ENCODE peak calls at places on chromosomes 13 and 19, in ten cellular contexts. I is IMR-90, Z is uterus, L is cardiac muscle cell, K is left lung, M is PC-3, F is pancreas, Q is stomach, V is tibial artery, O is transverse colon. S is an unnamed sample. For H3K9me3, the result is how much of the 10 kb centered on the place peaks cover.

GRCh38 chr19:9431475-9431874 is 3.9 kb downstream of the ZNF266 start:
- DNase-seq in O (no peak), K (no peak), Q (no peak), I (peak), F (no peak), V (no peak), L (peak), M (peak), Z (no peak), S (peak)

GRCh38 chr13:113744197-113745000 is 14.6 kb upstream of the TMEM255B start:
- DNase-seq in F (peak), I (no peak), L (no peak), M (no peak), V (no peak), K (no peak), Z (no peak), Q (no peak), O (peak), S (peak)

GRCh38 chr13:44106231-44107152 is 226.8 kb downstream of the LACC1 start:
- DNase-seq in K (no peak), M (no peak), Q (no peak), L (peak), O (no peak), Z (peak), I (no peak), V (no peak), F (no peak), S (no peak)

GRCh38 chr13:76737526-76737925 is 148.7 kb downstream of the KCTD12 start:
- DNase-seq in L (no peak), I (no peak), M (no peak), O (no peak), V (no peak), F (no peak), K (no peak), Z (no peak), Q (no peak), S (no peak)

GRCh38 chr19:1850809-1851544 is 2.7 kb upstream of the REXO1 start:
- DNase-seq in V (no peak), Z (no peak), K (no peak), I (no peak), F (no peak), O (no peak), M (peak), Q (no peak), L (no peak), S (no peak)

GRCh38 chr13:25836709-25837316 is 215.0 kb downstream of the SHISA2 start:
- DNase-seq in V (no peak), M (no peak), Z (no peak), Q (no peak), O (no peak), F (no peak), L (no peak), K (no peak), I (no peak), S (no peak)

GRCh38 chr13:44879452-44880058 is 109.7 kb downstream of the NUFIP1 start:
- DNase-seq in L (peak), I (peak), K (no peak), F (no peak), V (no peak), O (peak), Q (no peak), M (peak), Z (no peak), S (no peak)

GRCh38 chr13:51814825-51815650 is 11.1 kb upstream of the DHRS12 start:
- DNase-seq in I (peak), V (peak), Z (peak), Q (peak), M (peak), F (peak), O (peak), L (peak), K (peak), S (peak)

GRCh38 chr19:5395996-5396939 is 55.7 kb upstream of the PTPRS start:
- DNase-seq in F (no peak), K (no peak), O (no peak), V (no peak), L (no peak), Q (no peak), I (no peak), M (no peak), Z (no peak), S (peak)

GRCh38 chr19:33532859-33533455 is 11.4 kb upstream of the PEPD start:
- DNase-seq in O (no peak), I (no peak), M (no peak), K (no peak), L (no peak), Z (no peak), F (no peak), V (no peak), Q (no peak), S (no peak)

GRCh38 chr19:5138606-5139594 is 170.0 kb downstream of the KDM4B start:
- DNase-seq in I (peak), L (peak), Z (no peak), V (no peak), Q (peak), K (peak), O (peak), M (peak), F (no peak), S (no peak)

GRCh38 chr13:102707465-102707864 is 12.6 kb upstream of the METTL21C start:
- DNase-seq in K (no peak), V (no peak), F (no peak), L (peak), Z (no peak), M (peak), I (peak), O (no peak), Q (no peak), S (no peak)

GRCh38 chr13:50375792-50376191 is 360.5 kb downstream of the KCNRG start:
- DNase-seq in Z (no peak), L (peak), M (peak), O (no peak), F (no peak), I (peak), K (no peak), V (no peak), Q (no peak), S (no peak)

GRCh38 chr19:47427241-47428176 is 8.2 kb upstream of the MEIS3 start:
- DNase-seq in Z (peak), V (no peak), Q (peak), L (peak), O (peak), I (peak), F (peak), M (peak), K (peak), S (peak)

GRCh38 chr13:114161028-114161556 is 18.0 kb upstream of the CFAP97D2 start:
- DNase-seq in Z (no peak), F (peak), V (no peak), O (no peak), K (no peak), I (no peak), Q (no peak), L (no peak), M (peak), S (no peak)

GRCh38 chr19:1269478-1270167 is 491 bp downstream of the CIRBP start:
- DNase-seq in Z (peak), Q (peak), I (peak), M (peak), V (peak), O (peak), L (peak), K (peak), F (peak), S (peak)

GRCh38 chr19:3968556-3969434 is 2.1 kb downstream of the DAPK3 start:
- DNase-seq in L (peak), K (peak), Z (peak), M (peak), F (no peak), Q (peak), V (peak), O (peak), I (peak), S (peak)

GRCh38 chr13:52162279-52163101 is 3.1 kb upstream of the NEK3 start:
- DNase-seq in L (peak), I (peak), O (no peak), V (no peak), M (peak), K (no peak), F (no peak), Q (no peak), Z (no peak), S (no peak)

GRCh38 chr13:106573279-106573831 is 5.4 kb upstream of the ARGLU1 start:
- DNase-seq in M (no peak), F (no peak), Q (no peak), K (no peak), L (peak), I (peak), V (peak), O (no peak), Z (peak), S (no peak)

GRCh38 chr19:3176715-3177501 is 1.7 kb upstream of the S1PR4 start:
- DNase-seq in I (peak), F (no peak), O (peak), Q (peak), V (no peak), K (peak), M (peak), L (no peak), Z (no peak), S (no peak)

GRCh38 chr13:38514575-38514974 is 164.9 kb downstream of the UFM1 start:
- DNase-seq in F (no peak), Q (no peak), Z (no peak), V (no peak), K (no peak), I (no peak), O (no peak), L (no peak), M (no peak), S (no peak)

DNA sequence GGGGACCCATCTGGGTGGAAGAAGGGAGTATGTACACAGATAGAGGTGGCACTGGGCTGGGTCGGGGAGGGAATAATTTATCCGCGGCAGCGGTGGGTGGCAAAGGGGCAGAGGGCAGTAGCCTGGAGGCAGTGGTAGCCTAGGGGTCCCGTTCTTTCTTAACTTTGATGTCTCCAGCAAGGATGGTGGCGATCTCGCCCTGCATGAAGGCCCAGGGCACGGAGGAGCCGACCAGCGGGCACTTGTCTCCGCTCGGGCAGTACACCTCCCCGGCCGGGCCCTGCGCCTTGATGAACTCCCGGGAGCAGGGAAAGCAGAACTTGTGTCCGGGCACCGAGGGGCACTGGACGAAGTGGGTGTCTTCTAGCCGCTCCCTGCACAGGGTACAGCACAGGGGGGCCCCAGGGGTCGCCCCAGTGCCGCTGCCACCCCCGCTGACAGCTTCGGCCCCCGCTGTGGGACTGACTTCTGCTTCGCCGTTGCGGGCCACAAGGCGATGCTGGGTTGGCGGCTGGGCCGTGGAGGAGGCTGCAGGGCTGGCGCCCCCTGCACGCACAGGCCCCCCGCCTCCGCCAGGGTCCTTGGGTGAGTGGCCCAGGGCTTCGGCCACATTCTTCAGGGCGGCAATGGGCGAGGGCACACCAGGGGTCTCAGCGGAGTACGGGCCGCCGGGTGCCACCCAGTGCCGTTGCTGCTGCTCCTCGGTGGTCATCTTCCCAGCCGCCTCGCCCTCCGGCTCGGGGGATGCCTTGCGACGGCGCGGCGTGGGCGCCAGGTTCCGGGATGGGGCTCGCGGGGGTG is 1.9 kb downstream of the IRF2BP1 start:
- DNase-seq in F (peak), M (no peak), K (no peak), Q (peak), Z (no peak), O (no peak), L (no peak), V (no peak), I (no peak), S (no peak)
- H3K4me3 ChIP-seq in F (peak), M (peak), K (no peak), Q (peak), Z (no peak), O (peak), L (no peak), V (peak), I (no peak), S (no peak)

GRCh38 chr13:20938302-20938701 is 35.8 kb upstream of the XPO4 start:
- DNase-seq in O (no peak), Z (no peak), K (no peak), Q (no peak), M (peak), I (no peak), V (no peak), F (no peak), L (no peak), S (no peak)
- TF ChIP-seq CTCF in O (no peak), Z (no peak), K (no peak), Q (no peak), M (no peak), I (no peak), V (no peak), F (no peak), L (no peak), S (peak)

GRCh38 chr19:44258835-44259413 is 762 bp upstream of the ZNF233 start:
- DNase-seq in F (no peak), M (peak), V (no peak), Z (no peak), I (no peak), Q (no peak), L (no peak), K (no peak), O (no peak), S (no peak)

GRCh38 chr19:44255705-44256411 is 3.8 kb upstream of the ZNF233 start:
- DNase-seq in K (no peak), Z (no peak), I (no peak), O (no peak), L (no peak), F (no peak), V (no peak), M (no peak), Q (no peak), S (no peak)

GRCh38 chr19:44260343-44260681 is 626 bp downstream of the ZNF233 start:
- DNase-seq in L (no peak), Q (no peak), I (no peak), Z (no peak), V (no peak), K (no peak), M (no peak), F (no peak), O (peak), S (no peak)

GRCh38 chr19:44258139-44258538 is 1.5 kb upstream of the ZNF233 start:
- DNase-seq in O (no peak), M (no peak), K (no peak), Q (no peak), F (no peak), V (no peak), L (no peak), Z (no peak), I (no peak), S (no peak)

DNA sequence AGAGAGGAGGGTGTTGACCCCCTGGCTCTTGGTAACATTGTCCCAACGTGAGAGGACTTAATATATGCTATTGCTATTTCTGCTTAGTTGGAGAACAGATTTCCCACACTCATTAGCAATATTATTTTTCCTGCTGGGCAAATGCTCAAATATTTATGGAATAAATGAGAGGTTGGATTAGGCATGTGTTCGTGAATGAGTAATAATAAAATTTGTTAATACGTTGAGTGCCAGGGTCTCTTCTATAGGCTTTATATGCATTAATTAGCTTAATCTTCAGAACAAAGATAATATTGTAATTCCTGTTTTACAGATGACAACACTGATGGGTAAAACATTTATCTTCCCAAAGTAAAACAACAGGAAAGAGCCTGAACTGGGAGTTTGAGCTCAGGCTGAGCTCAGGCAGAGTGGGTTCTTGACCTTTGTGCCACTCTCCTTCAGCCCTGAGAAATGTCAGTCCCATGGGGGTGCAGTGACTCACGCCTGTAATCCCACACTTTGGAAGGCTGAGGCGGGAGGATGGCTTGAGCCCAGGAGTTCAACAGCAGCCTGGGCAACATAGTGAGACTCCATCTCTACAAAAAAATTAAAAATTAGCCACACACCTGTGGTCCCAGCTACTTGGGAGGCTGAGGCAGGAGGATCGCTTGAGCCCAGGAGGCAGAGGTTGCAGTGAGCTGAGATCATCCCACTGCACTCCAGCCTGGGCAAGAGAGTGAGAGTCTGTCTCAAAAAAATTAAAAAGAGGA is 1.2 kb downstream of the ZNF233 start:
- DNase-seq in Z (no peak), K (no peak), O (no peak), M (no peak), V (no peak), F (no peak), Q (no peak), L (peak), I (no peak), S (no peak)
- H3K9me3 ChIP-seq in Z (under half), K (half or more), O (under half), M (under half), V (half or more), F (under half), Q (half or more), L (under half), I (under half), S (under half)

GRCh38 chr19:41399525-41399924 is 1.9 kb downstream of the BCKDHA start:
- DNase-seq in K (no peak), V (no peak), I (no peak), L (no peak), F (no peak), O (no peak), Z (no peak), Q (no peak), M (no peak), S (no peak)

GRCh38 chr19:41398042-41398403 is 405 bp downstream of the BCKDHA start:
- DNase-seq in F (no peak), I (no peak), O (no peak), V (no peak), Z (no peak), L (no peak), K (no peak), M (no peak), Q (no peak), S (no peak)

GRCh38 chr19:41397086-41398041 is at the start of the genes BCKDHA and EXOSC5:
- DNase-seq in L (peak), V (peak), Q (peak), K (peak), I (peak), M (peak), Z (peak), O (peak), F (peak), S (peak)

GRCh38 chr19:41398603-41399002 is 985 bp downstream of the BCKDHA start:
- DNase-seq in L (no peak), Z (no peak), Q (no peak), M (no peak), V (no peak), K (no peak), F (no peak), I (no peak), O (no peak), S (no peak)

DNA sequence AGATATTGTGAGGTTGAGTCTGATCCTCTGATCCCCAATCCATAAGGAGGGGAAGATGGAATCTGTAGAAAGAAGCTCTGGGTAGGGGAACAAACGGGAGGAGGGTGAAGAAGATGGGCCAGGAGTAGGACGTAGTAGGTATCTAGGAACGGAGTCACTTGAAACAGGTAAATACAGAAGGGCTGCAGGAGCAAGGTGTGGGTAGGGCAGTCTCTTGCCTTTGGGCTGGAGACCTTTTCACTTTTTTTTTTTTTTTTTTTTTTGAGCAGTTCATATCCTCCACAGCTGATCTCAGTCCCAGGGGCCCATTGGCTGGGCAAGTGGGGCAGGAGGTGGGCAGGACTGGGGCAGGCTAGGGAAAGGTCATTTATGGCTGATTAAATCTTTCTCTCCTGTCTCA is 1.5 kb downstream of the BCKDHA start:
- DNase-seq in L (no peak), O (no peak), I (no peak), F (no peak), M (no peak), Q (no peak), Z (no peak), V (no peak), K (no peak), S (no peak)
- H3K4me3 ChIP-seq in L (peak), O (peak), I (no peak), F (no peak), M (peak), Q (peak), Z (no peak), V (peak), K (no peak), S (no peak)

GRCh38 chr19:11197291-11198174 is at the start of gene KANK2:
- DNase-seq in O (peak), Q (peak), K (peak), L (peak), I (peak), Z (peak), V (peak), M (peak), F (peak), S (peak)
- TF ChIP-seq CTCF in O (peak), Q (no peak), K (no peak), L (no peak), I (no peak), Z (peak), V (no peak), M (no peak), F (no peak), S (peak)

DNA sequence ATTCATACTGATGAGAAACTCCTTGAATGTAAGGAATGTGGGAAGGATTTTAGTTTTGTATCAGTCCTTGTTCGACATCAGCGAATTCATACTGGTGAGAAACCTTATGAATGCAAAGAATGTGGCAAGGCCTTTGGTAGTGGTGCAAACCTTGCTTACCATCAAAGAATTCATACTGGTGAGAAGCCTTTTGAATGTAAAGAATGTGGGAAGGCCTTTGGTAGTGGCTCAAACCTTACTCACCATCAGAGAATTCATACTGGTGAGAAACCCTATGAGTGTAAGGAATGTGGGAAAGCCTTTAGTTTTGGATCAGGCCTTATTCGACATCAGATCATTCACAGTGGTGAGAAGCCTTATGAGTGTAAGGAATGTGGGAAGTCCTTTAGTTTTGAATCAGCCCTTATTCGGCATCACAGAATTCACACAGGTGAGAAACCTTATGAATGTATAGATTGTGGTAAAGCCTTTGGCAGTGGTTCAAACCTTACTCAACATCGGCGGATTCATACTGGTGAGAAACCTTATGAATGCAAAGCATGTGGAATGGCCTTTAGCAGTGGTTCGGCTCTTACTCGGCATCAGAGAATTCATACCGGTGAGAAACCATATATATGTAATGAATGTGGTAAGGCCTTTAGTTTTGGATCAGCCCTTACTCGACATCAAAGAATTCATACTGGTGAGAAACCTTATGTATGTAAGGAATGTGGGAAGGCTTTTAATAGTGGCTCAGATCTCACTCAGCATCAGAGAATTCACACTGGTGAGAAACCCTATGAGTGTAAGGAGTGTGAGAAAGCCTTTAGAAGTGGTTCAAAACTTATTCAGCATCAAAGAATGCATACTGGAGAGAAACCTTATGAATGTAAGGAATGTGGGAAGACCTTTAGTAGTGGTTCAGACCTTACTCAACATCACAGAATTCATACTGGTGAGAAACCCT is 26.6 kb downstream of the ZNF345 start:
- DNase-seq in F (no peak), O (no peak), I (no peak), Q (no peak), K (no peak), Z (no peak), M (no peak), L (peak), V (no peak), S (no peak)
- H3K9me3 ChIP-seq in F (under half), O (half or more), I (half or more), Q (half or more), K (half or more), Z (half or more), M (under half), L (under half), V (half or more), S (under half)

S was measured in WERI-Rb-1.